ENCODE peak calls at places on chromosome 12, in five cellular contexts. One of them, this sample, is unnamed.

GRCh38 chr12:108833757-108834472 is 23.5 kb downstream of the SSH1 start:
- DNase-seq in activated T-cell treated with anti-CD3 and anti-CD28 coated beads for 48 hours: no peak
- DNase-seq in Calu3: peak
- DNase-seq in GM03348: peak
- DNase-seq in T-helper 1 cell: no peak
- DNase-seq in this sample: peak

GRCh38 chr12:104581000-104581570 is 124.3 kb downstream of the CHST11 start:
- DNase-seq in activated T-cell treated with anti-CD3 and anti-CD28 coated beads for 48 hours: no peak
- DNase-seq in Calu3: no peak
- DNase-seq in GM03348: no peak
- DNase-seq in T-helper 1 cell: no peak
- DNase-seq in this sample: no peak

GRCh38 chr12:7857916-7858315 is 14.8 kb downstream of the SLC2A14 start:
- DNase-seq in activated T-cell treated with anti-CD3 and anti-CD28 coated beads for 48 hours: no peak
- DNase-seq in Calu3: no peak
- DNase-seq in GM03348: no peak
- DNase-seq in T-helper 1 cell: no peak
- DNase-seq in this sample: no peak

GRCh38 chr12:118274066-118274465 is 98.6 kb downstream of the TAOK3 start:
- DNase-seq in activated T-cell treated with anti-CD3 and anti-CD28 coated beads for 48 hours: no peak
- DNase-seq in Calu3: no peak
- DNase-seq in GM03348: no peak
- DNase-seq in T-helper 1 cell: no peak
- DNase-seq in this sample: no peak

GRCh38 chr12:129193263-129193871 is 340.1 kb downstream of the GLT1D1 start:
- DNase-seq in activated T-cell treated with anti-CD3 and anti-CD28 coated beads for 48 hours: peak
- DNase-seq in Calu3: peak
- DNase-seq in GM03348: no peak
- DNase-seq in T-helper 1 cell: no peak
- DNase-seq in this sample: no peak

GRCh38 chr12:14774944-14775651 is 28.2 kb downstream of the WBP11 start:
- DNase-seq in activated T-cell treated with anti-CD3 and anti-CD28 coated beads for 48 hours: peak
- DNase-seq in Calu3: peak
- DNase-seq in GM03348: peak
- DNase-seq in T-helper 1 cell: no peak
- DNase-seq in this sample: peak

GRCh38 chr12:6341439-6342139 is at the start of gene TNFRSF1A:
- DNase-seq in activated T-cell treated with anti-CD3 and anti-CD28 coated beads for 48 hours: no peak
- DNase-seq in Calu3: peak
- DNase-seq in GM03348: peak
- DNase-seq in T-helper 1 cell: peak
- DNase-seq in this sample: peak

GRCh38 chr12:53492188-53492587 is 7.1 kb downstream of the MAP3K12 start:
- DNase-seq in activated T-cell treated with anti-CD3 and anti-CD28 coated beads for 48 hours: no peak
- DNase-seq in Calu3: no peak
- DNase-seq in GM03348: no peak
- DNase-seq in T-helper 1 cell: no peak
- DNase-seq in this sample: no peak

GRCh38 chr12:93567174-93567573 is 5.3 kb upstream of the SOCS2 start:
- DNase-seq in activated T-cell treated with anti-CD3 and anti-CD28 coated beads for 48 hours: no peak
- DNase-seq in Calu3: no peak
- DNase-seq in GM03348: peak
- DNase-seq in T-helper 1 cell: no peak
- DNase-seq in this sample: no peak

GRCh38 chr12:14958361-14959125 is 2.9 kb downstream of the ARHGDIB start:
- DNase-seq in activated T-cell treated with anti-CD3 and anti-CD28 coated beads for 48 hours: no peak
- DNase-seq in Calu3: no peak
- DNase-seq in GM03348: no peak
- DNase-seq in T-helper 1 cell: no peak
- DNase-seq in this sample: no peak

GRCh38 chr12:6563448-6564050 is 4.5 kb downstream of the NOP2 start:
- DNase-seq in activated T-cell treated with anti-CD3 and anti-CD28 coated beads for 48 hours: peak
- DNase-seq in Calu3: peak
- DNase-seq in GM03348: peak
- DNase-seq in T-helper 1 cell: peak
- DNase-seq in this sample: peak

GRCh38 chr12:45852508-45852907 is 123.0 kb downstream of the ARID2 start:
- DNase-seq in activated T-cell treated with anti-CD3 and anti-CD28 coated beads for 48 hours: no peak
- DNase-seq in Calu3: no peak
- DNase-seq in GM03348: no peak
- DNase-seq in T-helper 1 cell: no peak
- DNase-seq in this sample: peak